ENCODE peak calls at places on chromosome 5, in four cellular contexts. One of them, this sample, is unnamed.
A peak's percentile ranks its signal among the peaks of the same experiment; 100 is the strongest.

GRCh38 chr5:172958268-172959046 is 767 bp upstream of the RPL26L1 start:
- DNase-seq in CD4-positive, alpha-beta memory T cell: peak; percentile 67
- DNase-seq in CD8-positive, alpha-beta memory T cell: peak; percentile 64
- DNase-seq in posterior vena cava: peak; percentile 91
- DNase-seq in this sample: no peak

GRCh38 chr5:177507165-177507564 is 2.5 kb downstream of the DOK3 start:
- DNase-seq in CD4-positive, alpha-beta memory T cell: no peak
- DNase-seq in CD8-positive, alpha-beta memory T cell: no peak
- DNase-seq in posterior vena cava: no peak
- DNase-seq in this sample: no peak

GRCh38 chr5:155587458-155587857 is 573.9 kb downstream of the KIF4B start:
- DNase-seq in CD4-positive, alpha-beta memory T cell: no peak
- DNase-seq in CD8-positive, alpha-beta memory T cell: no peak
- DNase-seq in posterior vena cava: no peak
- DNase-seq in this sample: no peak

GRCh38 chr5:152689275-152689711 is 284.2 kb upstream of the NMUR2 start:
- DNase-seq in CD4-positive, alpha-beta memory T cell: no peak
- DNase-seq in CD8-positive, alpha-beta memory T cell: no peak
- DNase-seq in posterior vena cava: no peak
- DNase-seq in this sample: peak; percentile 70

GRCh38 chr5:113162770-113163169 is 186.2 kb downstream of the DCP2 start:
- DNase-seq in CD4-positive, alpha-beta memory T cell: no peak
- DNase-seq in CD8-positive, alpha-beta memory T cell: no peak
- DNase-seq in posterior vena cava: no peak
- DNase-seq in this sample: peak; percentile 61

GRCh38 chr5:144187699-144188294 is 17.1 kb downstream of the KCTD16 start:
- DNase-seq in CD4-positive, alpha-beta memory T cell: peak; percentile 84
- DNase-seq in CD8-positive, alpha-beta memory T cell: peak; percentile 84
- DNase-seq in posterior vena cava: no peak
- DNase-seq in this sample: peak; percentile 92

GRCh38 chr5:149445739-149446369 is 66.8 kb upstream of the IL17B start:
- DNase-seq in CD4-positive, alpha-beta memory T cell: no peak
- DNase-seq in CD8-positive, alpha-beta memory T cell: no peak
- DNase-seq in posterior vena cava: no peak
- DNase-seq in this sample: peak; percentile 99

GRCh38 chr5:124408738-124409453 is 337.5 kb downstream of the ZNF608 start:
- DNase-seq in CD4-positive, alpha-beta memory T cell: no peak
- DNase-seq in CD8-positive, alpha-beta memory T cell: no peak
- DNase-seq in posterior vena cava: no peak
- DNase-seq in this sample: peak; percentile 56

GRCh38 chr5:122703214-122703613 is 71.7 kb upstream of the SNX2 start:
- DNase-seq in CD4-positive, alpha-beta memory T cell: no peak
- DNase-seq in CD8-positive, alpha-beta memory T cell: no peak
- DNase-seq in posterior vena cava: no peak
- DNase-seq in this sample: no peak